ENCODE peak calls at places on chromosome 7, in eight cellular contexts. N, P, V, M, G, Y, E and K are unnamed samples.

GRCh38 chr7:114155766-114156110 is 236.9 kb upstream of the PPP1R3A start:
- ATAC-seq in N (no peak), P (no peak), V (no peak), M (no peak), G (no peak), Y (no peak), E (no peak), K (no peak)

GRCh38 chr7:139091677-139091996 is 17.9 kb downstream of the ZC3HAV1 start:
- ATAC-seq in N (no peak), P (no peak), V (no peak), M (no peak), G (no peak), Y (no peak), E (no peak), K (no peak)

GRCh38 chr7:132080967-132081668 is 495.2 kb downstream of the PLXNA4 start:
- ATAC-seq in N (peak; percentile 92), P (no peak), V (no peak), M (no peak), G (no peak), Y (no peak), E (no peak), K (no peak)

GRCh38 chr7:112080974-112081373 is 125.2 kb downstream of the DOCK4 start:
- ATAC-seq in N (no peak), P (no peak), V (no peak), M (no peak), G (peak; percentile 55), Y (peak; percentile 64), E (no peak), K (peak; percentile 47)

GRCh38 chr7:115782716-115783460 is 247.7 kb downstream of the TFEC start:
- ATAC-seq in N (no peak), P (no peak), V (no peak), M (no peak), G (no peak), Y (no peak), E (no peak), K (no peak)

GRCh38 chr7:144397086-144397485 is 6.4 kb downstream of the NOBOX start:
- ATAC-seq in N (no peak), P (no peak), V (peak; percentile 4), M (no peak), G (no peak), Y (no peak), E (no peak), K (no peak)

GRCh38 chr7:794207-794606 is 38.1 kb upstream of the SUN1 start:
- ATAC-seq in N (no peak), P (no peak), V (no peak), M (no peak), G (no peak), Y (no peak), E (no peak), K (no peak)

GRCh38 chr7:514651-515598 is 4.7 kb downstream of the PDGFA start:
- ATAC-seq in N (no peak), P (no peak), V (no peak), M (peak; percentile 54), G (no peak), Y (peak; percentile 37), E (no peak), K (no peak)

GRCh38 chr7:49001610-49002033 is 77.3 kb downstream of the CDC14C start:
- ATAC-seq in N (no peak), P (no peak), V (peak; percentile 77), M (peak; percentile 77), G (no peak), Y (peak; percentile 76), E (no peak), K (peak; percentile 31)

GRCh38 chr7:142488234-142488633 is 230.4 kb upstream of the PRSS58 start:
- ATAC-seq in N (no peak), P (no peak), V (no peak), M (no peak), G (no peak), Y (no peak), E (no peak), K (peak; percentile 31)

GRCh38 chr7:22651534-22652243 is 75.3 kb upstream of the IL6 start:
- ATAC-seq in N (peak; percentile 41), P (no peak), V (no peak), M (peak; percentile 82), G (no peak), Y (peak; percentile 20), E (no peak), K (no peak)

GRCh38 chr7:73615886-73616285 is 8.4 kb downstream of the MLXIPL start:
- ATAC-seq in N (no peak), P (no peak), V (no peak), M (no peak), G (no peak), Y (no peak), E (no peak), K (no peak)

GRCh38 chr7:44607141-44608068 is 978 bp downstream of the OGDH start:
- ATAC-seq in N (no peak), P (peak; percentile 16), V (peak; percentile 45), M (no peak), G (no peak), Y (no peak), E (no peak), K (no peak)

GRCh38 chr7:140048138-140048537 is 14.6 kb downstream of the PARP12 start:
- ATAC-seq in N (no peak), P (no peak), V (no peak), M (no peak), G (no peak), Y (no peak), E (no peak), K (no peak)

GRCh38 chr7:99422091-99422624 is 13.4 kb downstream of the BUD31 start:
- ATAC-seq in N (no peak), P (no peak), V (no peak), M (no peak), G (no peak), Y (no peak), E (no peak), K (no peak)